ENCODE peak calls at places on chromosomes 11 and 22, in six cellular contexts. Y is amniotic epithelial cell, A is mucosa of descending colon, B is NCI-H510A, E is NCI-H1436, I is cerebellum. H is an unnamed sample.

GRCh38 chr11:133889893-133890292 is 44.6 kb upstream of the SPATA19 start:
- DNase-seq in Y (no peak), A (no peak), B (no peak), E (no peak), I (no peak), H (no peak)

GRCh38 chr11:119471329-119471728 is 48.4 kb upstream of the THY1 start:
- DNase-seq in Y (no peak), A (no peak), B (no peak), E (no peak), I (no peak), H (no peak)

GRCh38 chr22:17083811-17084540 is 824 bp upstream of the IL17RA start:
- DNase-seq in Y (no peak), A (peak; percentile 69), B (no peak), E (no peak), I (no peak), H (no peak)

GRCh38 chr11:77024745-77025144 is 9.5 kb upstream of the B3GNT6 start:
- DNase-seq in Y (no peak), A (no peak), B (no peak), E (no peak), I (no peak), H (no peak)

GRCh38 chr11:64118871-64119495 is 46.9 kb downstream of the MACROD1 start:
- DNase-seq in Y (no peak), A (no peak), B (no peak), E (no peak), I (no peak), H (no peak)

GRCh38 chr11:128904872-128905344 is 13.8 kb downstream of the KCNJ5 start:
- DNase-seq in Y (peak; percentile 54), A (peak; percentile 73), B (peak; percentile 41), E (peak; percentile 82), I (no peak), H (no peak)

GRCh38 chr11:72432347-72433287 is 1.7 kb downstream of the CLPB start:
- DNase-seq in Y (no peak), A (no peak), B (no peak), E (no peak), I (no peak), H (no peak)

GRCh38 chr11:112650568-112650967 is 310.7 kb upstream of the NCAM1 start:
- DNase-seq in Y (no peak), A (no peak), B (no peak), E (no peak), I (no peak), H (no peak)

GRCh38 chr11:15053201-15053685 is 20.1 kb upstream of the CALCB start:
- DNase-seq in Y (no peak), A (no peak), B (no peak), E (no peak), I (no peak), H (no peak)

GRCh38 chr11:19735512-19735911 is 22.9 kb downstream of the NAV2 start:
- DNase-seq in Y (no peak), A (no peak), B (no peak), E (no peak), I (no peak), H (no peak)

GRCh38 chr22:29004647-29005371 is 56.8 kb downstream of the C22orf31 start:
- DNase-seq in Y (peak; percentile 34), A (peak; percentile 74), B (peak; percentile 74), E (peak; percentile 14), I (peak; percentile 71), H (no peak)

GRCh38 chr22:50513175-50513574 is 5.2 kb downstream of the NCAPH2 start:
- DNase-seq in Y (no peak), A (no peak), B (no peak), E (no peak), I (no peak), H (no peak)

GRCh38 chr22:29479417-29480261 is at the start of gene NEFH:
- DNase-seq in Y (no peak), A (no peak), B (peak; percentile 47), E (peak; percentile 78), I (no peak), H (no peak)

GRCh38 chr22:37609240-37610152 is 862 bp downstream of the GGA1 start:
- DNase-seq in Y (peak; percentile 19), A (no peak), B (no peak), E (no peak), I (no peak), H (no peak)

GRCh38 chr11:121372028-121372427 is 79.5 kb downstream of the SC5D start:
- DNase-seq in Y (no peak), A (no peak), B (no peak), E (no peak), I (no peak), H (no peak)

GRCh38 chr11:112619106-112619505 is 342.1 kb upstream of the NCAM1 start:
- DNase-seq in Y (no peak), A (no peak), B (no peak), E (no peak), I (no peak), H (no peak)

GRCh38 chr22:17628304-17629166 is at the start of gene ATP6V1E1:
- DNase-seq in Y (peak; percentile 96), A (peak; percentile 97), B (peak; percentile 68), E (peak; percentile 92), I (peak; percentile 98), H (peak; percentile 90)

H was measured in stimulated activated CD8-positive, alpha-beta memory T cell treated with anti-CD3 and anti-CD28 coated beads, Interleukin-15, amount 100 ng/mL, for 24 hours.